ENCODE peak calls at places on chromosomes 2 and 18, in nine cellular contexts. R is A549; M is psoas muscle; W is pancreas; B is nephron progenitor cell; U is right lobe of liver; E is activated CD8-positive, alpha-beta memory T cell treated with anti-CD3 and anti-CD28 coated beads, Interleukin-2, amount 50 U/mL, for 4 hours; Y is GM10248; K is AG09319. X is an unnamed sample.

GRCh38 chr2:121376851-121377250 is 91.8 kb upstream of the TFCP2L1 start:
- DNase-seq in M (no peak), U (no peak), K (no peak), B (no peak), R (no peak), Y (no peak), E (no peak), W (no peak), X (no peak)

GRCh38 chr2:236843061-236843460 is 242.6 kb upstream of the COPS8 start:
- DNase-seq in K (no peak), U (no peak), E (no peak), R (no peak), W (no peak), B (no peak), M (no peak), Y (no peak), X (no peak)

GRCh38 chr2:100008960-100009359 is 133.4 kb downstream of the AFF3 start:
- DNase-seq in M (no peak), Y (no peak), E (no peak), B (no peak), W (no peak), K (peak; percentile 49), U (no peak), R (no peak), X (no peak)

GRCh38 chr2:86249176-86249842 is 50.1 kb downstream of the MRPL35 start:
- DNase-seq in Y (peak; percentile 47), K (peak; percentile 56), R (no peak), U (no peak), E (no peak), M (no peak), W (no peak), B (no peak), X (no peak)

GRCh38 chr2:105953942-105954341 is 209.2 kb downstream of the NCK2 start:
- DNase-seq in B (no peak), Y (no peak), E (no peak), M (no peak), R (no peak), U (no peak), K (no peak), W (no peak), X (no peak)

GRCh38 chr18:76359909-76360308 is 135.1 kb downstream of the ZNF516 start:
- DNase-seq in R (no peak), K (no peak), B (no peak), E (no peak), M (no peak), Y (no peak), U (no peak), W (no peak), X (no peak)

GRCh38 chr18:2302628-2303516 is 268.4 kb downstream of the METTL4 start:
- DNase-seq in Y (no peak), B (no peak), U (no peak), K (no peak), W (no peak), R (peak; percentile 56), E (no peak), M (no peak), X (no peak)

GRCh38 chr2:237694423-237695194 is 67.2 kb downstream of the LRRFIP1 start:
- DNase-seq in M (peak; percentile 56), W (no peak), E (no peak), U (no peak), Y (no peak), R (no peak), K (no peak), B (no peak), X (peak; percentile 44)

GRCh38 chr18:23529597-23529996 is 26.3 kb downstream of the RMC1 start:
- DNase-seq in B (no peak), W (no peak), Y (peak; percentile 35), U (no peak), K (no peak), E (no peak), R (peak; percentile 54), M (no peak), X (no peak)

GRCh38 chr2:212814941-212815340 is 276.3 kb upstream of the ERBB4 start:
- DNase-seq in E (no peak), U (no peak), M (no peak), R (no peak), B (no peak), K (no peak), W (no peak), Y (no peak), X (no peak)

GRCh38 chr2:117684919-117685318 is 129.6 kb upstream of the DDX18 start:
- DNase-seq in M (no peak), Y (no peak), K (no peak), E (no peak), R (no peak), U (no peak), W (no peak), B (no peak), X (no peak)

GRCh38 chr2:196399736-196400691 is 228.6 kb upstream of the STK17B start:
- DNase-seq in R (peak; percentile 25), B (no peak), M (no peak), Y (no peak), W (no peak), E (no peak), K (peak; percentile 66), U (no peak), X (no peak)

GRCh38 chr18:78979682-78980278 is at the start of gene SALL3:
- DNase-seq in W (no peak), U (no peak), R (no peak), K (no peak), B (peak; percentile 73), Y (no peak), E (no peak), M (no peak), X (no peak)

GRCh38 chr18:54671291-54671881 is 80.3 kb downstream of the DYNAP start:
- DNase-seq in B (no peak), Y (peak; percentile 26), W (no peak), K (no peak), R (peak; percentile 10), U (no peak), M (no peak), E (no peak), X (no peak)

GRCh38 chr18:12012697-12013096 is 31.4 kb downstream of the IMPA2 start:
- DNase-seq in K (no peak), Y (no peak), B (no peak), R (no peak), E (no peak), W (peak; percentile 17), M (no peak), U (no peak), X (no peak)

GRCh38 chr2:128374711-128375413 is 56.2 kb upstream of the HS6ST1 start:
- DNase-seq in W (peak; percentile 51), Y (no peak), R (no peak), E (no peak), U (peak; percentile 13), B (peak; percentile 68), M (no peak), K (no peak), X (no peak)

GRCh38 chr18:8081267-8081666 is 514.2 kb downstream of the PTPRM start:
- DNase-seq in E (no peak), W (no peak), U (no peak), M (no peak), B (no peak), Y (no peak), R (no peak), K (no peak), X (no peak)

GRCh38 chr2:237724811-237725478 is 73.6 kb upstream of the RBM44 start:
- DNase-seq in M (no peak), K (no peak), W (no peak), R (no peak), B (no peak), Y (no peak), E (no peak), U (no peak), X (no peak)

GRCh38 chr2:158754303-158754611 is 40.9 kb upstream of the DAPL1 start:
- DNase-seq in K (no peak), M (no peak), R (no peak), U (no peak), E (no peak), B (no peak), Y (no peak), W (no peak), X (no peak)

GRCh38 chr2:236998250-236998649 is 87.4 kb upstream of the COPS8 start:
- DNase-seq in B (no peak), E (no peak), Y (no peak), K (no peak), M (no peak), U (no peak), W (no peak), R (no peak), X (no peak)

GRCh38 chr2:42063383-42064171 is 15.8 kb downstream of the PKDCC start:
- DNase-seq in E (no peak), R (no peak), W (no peak), M (no peak), Y (no peak), U (no peak), K (no peak), B (no peak), X (no peak)

GRCh38 chr2:27078267-27079194 is at the start of gene EMILIN1:
- DNase-seq in E (no peak), B (peak; percentile 73), K (peak; percentile 93), M (peak; percentile 90), Y (no peak), U (peak; percentile 68), R (no peak), W (no peak), X (no peak)

GRCh38 chr2:84022810-84023431 is 436.2 kb downstream of the SUCLG1 start:
- DNase-seq in W (no peak), E (no peak), R (peak; percentile 5), Y (peak; percentile 24), U (no peak), M (no peak), K (no peak), B (peak; percentile 44), X (no peak)

GRCh38 chr2:64867253-64867996 is 121.8 kb upstream of the SLC1A4 start:
- DNase-seq in Y (no peak), W (no peak), U (no peak), M (no peak), R (no peak), B (no peak), K (no peak), E (no peak), X (no peak)

GRCh38 chr2:158142165-158142564 is 40.5 kb downstream of the UPP2 start:
- DNase-seq in K (no peak), M (no peak), U (no peak), W (no peak), B (no peak), R (no peak), Y (no peak), E (no peak), X (no peak)

GRCh38 chr2:110780461-110780860 is 48.1 kb downstream of the ACOXL start:
- DNase-seq in U (no peak), Y (no peak), E (no peak), B (no peak), R (no peak), W (no peak), M (no peak), K (no peak), X (no peak)

GRCh38 chr2:234241656-234242445 is 191.3 kb downstream of the SPP2 start:
- DNase-seq in W (no peak), M (no peak), K (no peak), Y (no peak), B (peak; percentile 54), E (no peak), U (no peak), R (peak; percentile 48), X (no peak)

X was measured in left lobe of liver.